ENCODE peak calls at places on chromosomes 6 and 20, in six cellular contexts. J, P, Y, N, V and E are unnamed samples.

GRCh38 chr6:36717231-36717825 is 19.7 kb downstream of the RAB44 start:
- DNase-seq in Y (no peak), V (no peak), N (no peak), P (peak), J (no peak), E (no peak)

GRCh38 chr6:164296411-164296810 is 881.9 kb downstream of the QKI start:
- DNase-seq in N (no peak), V (no peak), P (no peak), J (no peak), Y (no peak), E (no peak)

GRCh38 chr6:101226677-101227135 is 166.8 kb upstream of the GRIK2 start:
- DNase-seq in J (peak), N (peak), P (no peak), V (no peak), Y (no peak), E (no peak)

GRCh38 chr20:6053776-6054688 is at the start of gene LRRN4:
- DNase-seq in Y (peak), J (peak), P (no peak), V (no peak), N (no peak), E (no peak)

GRCh38 chr20:4100679-4101078 is 85.3 kb upstream of the RNF24 start:
- DNase-seq in V (no peak), N (no peak), P (no peak), Y (no peak), J (no peak), E (no peak)

GRCh38 chr6:43990627-43991619 is 136.3 kb downstream of the MRPL14 start:
- DNase-seq in Y (no peak), J (no peak), V (no peak), N (no peak), P (peak), E (no peak)

GRCh38 chr6:53361549-53362031 is 12.8 kb upstream of the ELOVL5 start:
- DNase-seq in J (no peak), V (peak), Y (no peak), N (peak), P (no peak), E (peak)

GRCh38 chr6:39269971-39270370 is 40.7 kb upstream of the KCNK5 start:
- DNase-seq in V (no peak), N (no peak), J (no peak), P (no peak), Y (no peak), E (no peak)

GRCh38 chr6:155472886-155473285 is 17.2 kb upstream of the NOX3 start:
- DNase-seq in N (no peak), J (no peak), V (no peak), Y (no peak), P (no peak), E (no peak)

GRCh38 chr6:31125162-31125561 is 4.9 kb upstream of the CDSN start:
- DNase-seq in P (no peak), Y (no peak), N (no peak), V (peak), J (peak), E (no peak)

GRCh38 chr6:44733146-44733545 is 345.6 kb downstream of the CDC5L start:
- DNase-seq in Y (peak), J (no peak), P (no peak), V (no peak), N (no peak), E (no peak)

GRCh38 chr6:54633601-54634000 is 213.0 kb upstream of the FAM83B start:
- DNase-seq in J (no peak), N (no peak), Y (no peak), P (no peak), V (no peak), E (no peak)

GRCh38 chr6:94468830-94469229 is 1049.5 kb upstream of the EPHA7 start:
- DNase-seq in J (no peak), V (no peak), P (no peak), Y (no peak), N (no peak), E (no peak)

GRCh38 chr20:40754372-40754943 is 65.4 kb upstream of the MAFB start:
- DNase-seq in V (peak), Y (no peak), J (no peak), N (no peak), P (no peak), E (no peak)

GRCh38 chr20:36096404-36096799 is 58.1 kb upstream of the EPB41L1 start:
- DNase-seq in V (no peak), N (no peak), P (no peak), J (no peak), Y (no peak), E (no peak)

GRCh38 chr6:170461111-170461510 is 92.0 kb downstream of the PSMB1 start:
- DNase-seq in N (no peak), V (no peak), P (no peak), Y (no peak), J (no peak), E (no peak)

GRCh38 chr6:134060491-134061106 is 8.2 kb upstream of the SLC2A12 start:
- DNase-seq in Y (no peak), J (peak), P (no peak), V (no peak), N (no peak), E (peak)

GRCh38 chr6:72864799-72865198 is 242.9 kb downstream of the KCNQ5 start:
- DNase-seq in N (no peak), P (no peak), Y (no peak), J (no peak), V (no peak), E (no peak)

GRCh38 chr6:132675002-132675401 is 16.0 kb upstream of the TAAR1 start:
- DNase-seq in Y (no peak), P (no peak), J (no peak), V (no peak), N (no peak), E (no peak)

GRCh38 chr20:62427172-62428007 is at the start of gene RBBP8NL:
- DNase-seq in P (no peak), Y (peak), N (no peak), J (peak), V (no peak), E (no peak)

GRCh38 chr6:87155920-87156600 is 695 bp downstream of the ZNF292 start:
- DNase-seq in N (peak), Y (no peak), V (peak), P (peak), J (peak), E (peak)

GRCh38 chr6:77551135-77551534 is 87.8 kb upstream of the HTR1B start:
- DNase-seq in P (no peak), J (no peak), V (no peak), N (no peak), Y (no peak), E (no peak)

GRCh38 chr6:38310061-38310460 is 329.7 kb downstream of the BTBD9 start:
- DNase-seq in N (no peak), P (no peak), Y (no peak), J (no peak), V (no peak), E (no peak)

GRCh38 chr20:12152996-12153395 is 235.3 kb downstream of the BTBD3 start:
- DNase-seq in V (no peak), J (no peak), P (no peak), N (no peak), Y (no peak), E (no peak)

GRCh38 chr6:14365393-14365792 is 247.8 kb downstream of the CD83 start:
- DNase-seq in P (no peak), Y (no peak), J (no peak), V (no peak), N (no peak), E (peak)

GRCh38 chr6:156827382-156827781 is 50.2 kb downstream of the ARID1B start:
- DNase-seq in Y (no peak), J (no peak), N (no peak), V (no peak), P (no peak), E (peak)

GRCh38 chr20:34045294-34045693 is 51.6 kb downstream of the RALY start:
- DNase-seq in P (no peak), N (no peak), V (peak), Y (no peak), J (no peak), E (no peak)

GRCh38 chr20:22411568-22412450 is 172.6 kb downstream of the FOXA2 start:
- DNase-seq in V (peak), P (peak), J (no peak), Y (no peak), N (no peak), E (no peak)

GRCh38 chr6:150065083-150065482 is 3.8 kb downstream of the ULBP3 start:
- DNase-seq in V (no peak), Y (no peak), J (no peak), N (no peak), P (peak), E (no peak)

GRCh38 chr20:6831461-6831860 is 64.0 kb downstream of the BMP2 start:
- DNase-seq in V (no peak), P (no peak), N (no peak), Y (no peak), J (no peak), E (no peak)

GRCh38 chr20:12874933-12875332 is 133.8 kb upstream of the SPTLC3 start:
- DNase-seq in J (no peak), V (no peak), P (no peak), Y (no peak), N (no peak), E (no peak)

GRCh38 chr20:9576695-9577094 is 62.3 kb downstream of the LAMP5 start:
- DNase-seq in J (no peak), V (no peak), P (no peak), N (no peak), Y (no peak), E (no peak)

GRCh38 chr20:42074944-42075343 is 456.8 kb upstream of the CHD6 start:
- DNase-seq in Y (no peak), N (no peak), P (no peak), V (no peak), J (no peak), E (no peak)